ENCODE peak calls at places on chromosomes 16 and 17, in four cellular contexts. One of them, this sample, is unnamed.

GRCh38 chr17:63611354-63611753 is 10.7 kb downstream of the TACO1 start:
- DNase-seq in stomach: no peak
- DNase-seq in AG08395: no peak
- DNase-seq in H9: no peak
- DNase-seq in this sample: no peak

GRCh38 chr16:74455213-74455612 is 33.9 kb upstream of the CLEC18B start:
- DNase-seq in AG08395: no peak
- DNase-seq in stomach: no peak
- DNase-seq in H9: no peak
- DNase-seq in this sample: peak

GRCh38 chr17:28878981-28879380 is 18.6 kb downstream of the FLOT2 start:
- DNase-seq in H9: peak
- DNase-seq in AG08395: peak
- DNase-seq in stomach: peak
- DNase-seq in this sample: peak

GRCh38 chr17:78671607-78672404 is 94.6 kb upstream of the DNAH17 start:
- DNase-seq in AG08395: no peak
- DNase-seq in stomach: no peak
- DNase-seq in H9: no peak
- DNase-seq in this sample: peak

GRCh38 chr17:49277638-49278037 is 47.1 kb upstream of the PHOSPHO1 start:
- DNase-seq in stomach: no peak
- DNase-seq in AG08395: no peak
- DNase-seq in H9: peak
- DNase-seq in this sample: no peak

GRCh38 chr16:12319464-12320030 is 343.0 kb downstream of the SNX29 start:
- DNase-seq in AG08395: no peak
- DNase-seq in H9: no peak
- DNase-seq in stomach: peak
- DNase-seq in this sample: no peak

GRCh38 chr16:20621406-20621805 is 45.2 kb upstream of the ACSM2B start:
- DNase-seq in H9: no peak
- DNase-seq in AG08395: no peak
- DNase-seq in stomach: no peak
- DNase-seq in this sample: no peak

GRCh38 chr17:40600486-40601046 is 35.3 kb upstream of the CCR7 start:
- DNase-seq in stomach: no peak
- DNase-seq in AG08395: no peak
- DNase-seq in H9: no peak
- DNase-seq in this sample: no peak

GRCh38 chr16:24670623-24671454 is 58.6 kb upstream of the TNRC6A start:
- DNase-seq in stomach: no peak
- DNase-seq in H9: peak
- DNase-seq in AG08395: peak
- DNase-seq in this sample: peak

GRCh38 chr17:8192070-8192815 is 2.3 kb upstream of the BORCS6 start:
- DNase-seq in H9: peak
- DNase-seq in AG08395: peak
- DNase-seq in stomach: peak
- DNase-seq in this sample: peak

GRCh38 chr17:78359936-78360370 is at the start of gene SOCS3:
- DNase-seq in stomach: peak
- DNase-seq in AG08395: peak
- DNase-seq in H9: peak
- DNase-seq in this sample: peak

GRCh38 chr16:84198401-84198800 is 7.4 kb downstream of the ADAD2 start:
- DNase-seq in stomach: no peak
- DNase-seq in AG08395: peak
- DNase-seq in H9: no peak
- DNase-seq in this sample: peak

GRCh38 chr16:57386381-57386951 is 14.2 kb downstream of the CX3CL1 start:
- DNase-seq in H9: no peak
- DNase-seq in stomach: no peak
- DNase-seq in AG08395: no peak
- DNase-seq in this sample: peak

GRCh38 chr16:19522369-19523159 is 666 bp upstream of the GDE1 start:
- DNase-seq in stomach: no peak
- DNase-seq in AG08395: no peak
- DNase-seq in H9: no peak
- DNase-seq in this sample: no peak

GRCh38 chr17:2532146-2532720 is 20.5 kb upstream of the METTL16 start:
- DNase-seq in AG08395: no peak
- DNase-seq in stomach: no peak
- DNase-seq in H9: no peak
- DNase-seq in this sample: no peak

GRCh38 chr17:82242698-82242976 is 13.8 kb downstream of the SLC16A3 start:
- DNase-seq in H9: no peak
- DNase-seq in AG08395: no peak
- DNase-seq in stomach: no peak
- DNase-seq in this sample: no peak

GRCh38 chr16:49782405-49782804 is 73.5 kb downstream of the ZNF423 start:
- DNase-seq in H9: no peak
- DNase-seq in stomach: no peak
- DNase-seq in AG08395: no peak
- DNase-seq in this sample: no peak

GRCh38 chr17:50051082-50051576 is 4.8 kb upstream of the ITGA3 start:
- DNase-seq in AG08395: peak
- DNase-seq in H9: peak
- DNase-seq in stomach: peak
- DNase-seq in this sample: peak

GRCh38 chr17:8079291-8080207 is 8.0 kb downstream of the ALOX12B start:
- DNase-seq in AG08395: peak
- DNase-seq in H9: peak
- DNase-seq in stomach: peak
- DNase-seq in this sample: peak

GRCh38 chr17:74746376-74746775 is 2.1 kb upstream of the NHERF1 start:
- DNase-seq in AG08395: no peak
- DNase-seq in stomach: no peak
- DNase-seq in H9: peak
- DNase-seq in this sample: no peak

GRCh38 chr17:19568016-19568350 is 34.3 kb downstream of the SLC47A1 start:
- DNase-seq in AG08395: no peak
- DNase-seq in H9: no peak
- DNase-seq in stomach: no peak
- DNase-seq in this sample: no peak

GRCh38 chr16:52861614-52862022 is 191.1 kb downstream of the CHD9NB start:
- DNase-seq in AG08395: no peak
- DNase-seq in H9: no peak
- DNase-seq in stomach: no peak
- DNase-seq in this sample: no peak

GRCh38 chr16:56203052-56203451 is 11.8 kb downstream of the GNAO1 start:
- DNase-seq in AG08395: no peak
- DNase-seq in stomach: no peak
- DNase-seq in H9: peak
- DNase-seq in this sample: no peak

GRCh38 chr16:79911660-79912059 is 311.1 kb upstream of the MAF start:
- DNase-seq in H9: no peak
- DNase-seq in AG08395: no peak
- DNase-seq in stomach: no peak
- DNase-seq in this sample: no peak

GRCh38 chr17:78168906-78169793 is 769 bp downstream of the SYNGR2 start:
- DNase-seq in AG08395: peak
- DNase-seq in H9: peak
- DNase-seq in stomach: peak
- DNase-seq in this sample: peak

GRCh38 chr17:50518265-50519023 is 10.2 kb downstream of the MYCBPAP start:
- DNase-seq in AG08395: no peak
- DNase-seq in stomach: no peak
- DNase-seq in H9: no peak
- DNase-seq in this sample: no peak

GRCh38 chr17:82687871-82688270 is 10.6 kb downstream of the RAB40B start:
- DNase-seq in AG08395: no peak
- DNase-seq in H9: no peak
- DNase-seq in stomach: no peak
- DNase-seq in this sample: no peak

GRCh38 chr16:15507299-15507958 is 73.0 kb downstream of the BMERB1 start:
- DNase-seq in H9: no peak
- DNase-seq in AG08395: peak
- DNase-seq in stomach: no peak
- DNase-seq in this sample: peak

GRCh38 chr16:64621616-64622015 is 500.2 kb downstream of the CDH11 start:
- DNase-seq in H9: no peak
- DNase-seq in stomach: no peak
- DNase-seq in AG08395: no peak
- DNase-seq in this sample: peak

GRCh38 chr16:75104836-75105235 is 11.7 kb downstream of the LDHD start:
- DNase-seq in H9: no peak
- DNase-seq in stomach: no peak
- DNase-seq in AG08395: no peak
- DNase-seq in this sample: no peak

GRCh38 chr17:50169121-50169764 is 3.4 kb downstream of the SGCA start:
- DNase-seq in stomach: no peak
- DNase-seq in H9: peak
- DNase-seq in AG08395: peak
- DNase-seq in this sample: peak

GRCh38 chr17:40065041-40065770 is 2.4 kb downstream of the THRA start:
- DNase-seq in H9: no peak
- DNase-seq in stomach: no peak
- DNase-seq in AG08395: no peak
- DNase-seq in this sample: peak

GRCh38 chr17:8052256-8053252 is 13.7 kb downstream of the ALOX15B start:
- DNase-seq in AG08395: no peak
- DNase-seq in H9: no peak
- DNase-seq in stomach: no peak
- DNase-seq in this sample: no peak

GRCh38 chr17:40113961-40114272 is 7.9 kb upstream of the MSL1 start:
- DNase-seq in stomach: no peak
- DNase-seq in AG08395: no peak
- DNase-seq in H9: no peak
- DNase-seq in this sample: no peak

GRCh38 chr17:65171753-65172152 is 34.6 kb downstream of the RGS9 start:
- DNase-seq in H9: no peak
- DNase-seq in AG08395: no peak
- DNase-seq in stomach: no peak
- DNase-seq in this sample: no peak